ENCODE peak calls at places on chromosomes 12 and 14, in eight cellular contexts. Q, L, K, V, P, W, A and H are unnamed samples.

GRCh38 chr12:72074956-72075355 is 136.3 kb downstream of the TPH2 start:
- DNase-seq in Q (no peak), L (no peak), K (no peak), V (no peak), P (no peak), W (no peak), A (no peak), H (no peak)

GRCh38 chr12:115199831-115200230 is 515.9 kb upstream of the TBX3 start:
- DNase-seq in Q (no peak), L (no peak), K (no peak), V (no peak), P (no peak), W (no peak), A (no peak), H (no peak)

GRCh38 chr14:20427231-20428009 is 8.5 kb downstream of the KLHL33 start:
- DNase-seq in Q (peak; percentile 68), L (no peak), K (peak; percentile 25), V (peak; percentile 33), P (peak; percentile 13), W (peak; percentile 71), A (no peak), H (no peak)

GRCh38 chr14:33714527-33715222 is 236.2 kb downstream of the EGLN3 start:
- DNase-seq in Q (no peak), L (no peak), K (no peak), V (no peak), P (no peak), W (no peak), A (peak; percentile 33), H (no peak)

GRCh38 chr12:65408448-65408847 is 130.0 kb downstream of the MSRB3 start:
- DNase-seq in Q (no peak), L (no peak), K (no peak), V (no peak), P (no peak), W (no peak), A (no peak), H (no peak)

GRCh38 chr14:88630565-88630964 is 67.7 kb downstream of the ZC3H14 start:
- DNase-seq in Q (no peak), L (no peak), K (no peak), V (no peak), P (no peak), W (peak; percentile 13), A (no peak), H (no peak)

GRCh38 chr14:31834616-31835015 is 242.5 kb upstream of the ARHGAP5 start:
- DNase-seq in Q (peak; percentile 41), L (no peak), K (no peak), V (no peak), P (no peak), W (no peak), A (no peak), H (no peak)

GRCh38 chr12:76470028-76470939 is 89.3 kb downstream of the OSBPL8 start:
- DNase-seq in Q (no peak), L (no peak), K (peak; percentile 47), V (peak; percentile 36), P (no peak), W (peak; percentile 25), A (peak; percentile 3), H (no peak)

GRCh38 chr14:94691658-94692029 is 78.3 kb downstream of the GSC start:
- DNase-seq in Q (no peak), L (no peak), K (no peak), V (no peak), P (no peak), W (no peak), A (no peak), H (no peak)

GRCh38 chr12:105805730-105806390 is 332.9 kb downstream of the NUAK1 start:
- DNase-seq in Q (no peak), L (no peak), K (no peak), V (no peak), P (no peak), W (no peak), A (no peak), H (no peak)

GRCh38 chr12:108572166-108572790 is 9.9 kb downstream of the ISCU start:
- DNase-seq in Q (no peak), L (no peak), K (no peak), V (no peak), P (no peak), W (peak; percentile 90), A (no peak), H (no peak)

GRCh38 chr12:47808049-47808448 is 11.7 kb downstream of the HDAC7 start:
- DNase-seq in Q (no peak), L (peak; percentile 34), K (no peak), V (peak; percentile 40), P (no peak), W (peak; percentile 43), A (peak; percentile 73), H (no peak)

GRCh38 chr12:14643247-14643646 is 53.2 kb downstream of the GUCY2C start:
- DNase-seq in Q (no peak), L (no peak), K (no peak), V (no peak), P (no peak), W (no peak), A (no peak), H (no peak)

GRCh38 chr12:28708918-28709371 is 440.1 kb upstream of the FAR2 start:
- DNase-seq in Q (no peak), L (no peak), K (no peak), V (no peak), P (no peak), W (no peak), A (no peak), H (no peak)

GRCh38 chr12:24955853-24956252 is 7.0 kb upstream of the BCAT1 start:
- DNase-seq in Q (no peak), L (peak; percentile 59), K (no peak), V (no peak), P (no peak), W (no peak), A (no peak), H (no peak)

GRCh38 chr14:70013269-70013873 is 134.2 kb downstream of the SMOC1 start:
- DNase-seq in Q (peak; percentile 41), L (peak; percentile 86), K (peak; percentile 28), V (peak; percentile 61), P (peak; percentile 23), W (no peak), A (peak; percentile 52), H (no peak)

DNA sequence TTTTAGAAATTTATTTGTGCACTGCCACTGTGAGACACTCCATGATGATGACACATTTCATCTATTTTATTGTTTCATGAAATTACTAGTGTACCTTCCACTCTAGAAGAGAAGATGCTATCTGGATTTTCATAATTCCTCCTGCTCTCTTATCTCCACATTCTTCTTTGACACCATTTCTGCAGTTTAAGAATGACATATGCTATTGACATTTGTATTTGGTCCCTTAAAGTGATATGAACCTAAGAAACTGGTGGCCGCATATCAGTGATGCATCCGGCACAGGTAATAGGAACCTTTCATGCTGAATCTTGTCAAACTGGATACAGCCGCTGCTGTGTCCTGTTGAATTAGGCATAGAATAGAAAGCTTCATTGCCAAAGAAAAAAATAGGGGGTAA is 696.4 kb downstream of the TMEM121 start:
- DNase-seq in Q (no peak), L (no peak), K (no peak), V (no peak), P (no peak), W (no peak), A (no peak), H (no peak)
- H3K4me1 ChIP-seq in Q (no peaks in the 10 kb centered on the region), L (no peaks in the 10 kb centered on the region), K (no peaks in the 10 kb centered on the region), V (no peaks in the 10 kb centered on the region), P (no peaks in the 10 kb centered on the region), W (no peaks in the 10 kb centered on the region), A (no peaks in the 10 kb centered on the region), H (no peaks in the 10 kb centered on the region)

DNA sequence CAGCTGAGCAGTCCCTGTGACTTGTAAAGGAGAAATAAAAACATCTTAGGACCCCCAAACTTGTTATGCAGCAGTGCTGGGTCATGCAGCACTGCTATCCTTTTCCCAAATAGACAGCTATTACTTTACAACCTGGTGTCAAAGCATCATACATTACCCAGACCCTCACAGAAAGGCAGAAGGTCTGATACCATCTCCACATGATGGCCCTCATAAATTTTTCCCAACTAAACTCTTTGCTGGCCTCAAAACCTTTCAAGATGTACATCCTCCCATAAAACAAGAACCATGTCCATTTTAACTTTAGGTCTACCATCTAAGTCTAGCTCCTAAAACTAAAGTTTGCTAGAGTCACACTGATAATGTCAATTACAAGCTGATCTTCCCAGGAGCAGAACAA is 8.7 kb upstream of the RESF1 start:
- DNase-seq in Q (no peak), L (no peak), K (no peak), V (no peak), P (no peak), W (no peak), A (no peak), H (no peak)
- TF ChIP-seq REST in Q (no peak), L (no peak), K (no peak), V (no peak), P (no peak), W (no peak), A (no peak), H (no peak)

GRCh38 chr12:113239288-113239771 is 18.1 kb downstream of the TPCN1 start:
- DNase-seq in Q (no peak), L (no peak), K (no peak), V (no peak), P (no peak), W (no peak), A (no peak), H (no peak)

GRCh38 chr12:113237748-113238147 is 16.5 kb downstream of the TPCN1 start:
- DNase-seq in Q (no peak), L (no peak), K (no peak), V (peak; percentile 44), P (no peak), W (no peak), A (no peak), H (no peak)

GRCh38 chr12:113236539-113237354 is 15.5 kb downstream of the TPCN1 start:
- DNase-seq in Q (no peak), L (no peak), K (no peak), V (no peak), P (no peak), W (no peak), A (no peak), H (no peak)

GRCh38 chr12:113239811-113240331 is 18.6 kb downstream of the TPCN1 start:
- DNase-seq in Q (no peak), L (no peak), K (no peak), V (no peak), P (no peak), W (no peak), A (no peak), H (no peak)

DNA sequence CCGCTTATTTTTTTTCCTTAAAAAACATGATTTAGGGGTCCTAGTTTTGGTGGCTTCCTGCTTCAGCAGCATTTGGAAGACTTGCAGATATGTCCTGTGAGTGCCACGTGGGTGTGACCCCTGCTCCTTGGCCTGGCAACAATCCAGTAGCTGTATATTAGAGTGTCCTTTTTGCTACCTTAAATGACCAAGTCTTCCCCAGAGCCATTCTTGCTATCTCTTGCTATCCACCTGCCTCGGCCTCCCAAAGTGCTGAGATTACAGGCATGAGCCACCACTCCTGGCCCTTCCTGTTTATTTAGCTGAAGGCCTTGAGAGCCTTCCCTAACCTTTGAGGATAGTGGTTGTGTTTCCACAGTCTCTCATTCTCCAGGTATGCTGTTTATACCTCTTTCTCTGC is 17.0 kb downstream of the TPCN1 start:
- DNase-seq in Q (no peak), L (no peak), K (no peak), V (peak; percentile 41), P (no peak), W (no peak), A (no peak), H (no peak)
- H3K4me1 ChIP-seq in Q (peaks cover 53% of the 10 kb centered on the region), L (peaks cover 9% of the 10 kb centered on the region), K (peaks cover 19% of the 10 kb centered on the region), V (peaks cover 29% of the 10 kb centered on the region), P (peaks cover under 1% of the 10 kb centered on the region), W (peaks cover 7% of the 10 kb centered on the region), A (peaks cover 18% of the 10 kb centered on the region), H (peaks cover 43% of the 10 kb centered on the region)

DNA sequence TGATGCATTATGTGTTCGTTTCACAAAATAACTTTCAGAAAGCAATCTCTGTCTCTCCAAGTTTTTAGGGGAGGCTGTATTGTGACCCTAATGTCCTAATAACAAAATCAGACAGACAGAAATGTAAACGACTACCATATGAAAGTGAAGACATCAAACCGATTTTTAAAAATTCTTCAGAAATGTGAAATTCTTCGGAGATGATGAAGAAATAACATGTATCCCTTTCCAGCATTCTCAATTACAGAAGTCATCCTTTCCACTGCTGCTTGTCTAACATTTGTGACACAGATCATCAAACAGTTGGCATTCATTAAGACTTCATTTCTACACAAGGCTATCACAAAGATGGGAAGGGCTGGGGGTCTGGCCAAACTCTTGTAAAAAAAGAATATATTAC is 41.0 kb downstream of the DMAC2L start:
- DNase-seq in Q (no peak), L (no peak), K (no peak), V (no peak), P (no peak), W (no peak), A (no peak), H (no peak)
- TF ChIP-seq REST in Q (no peak), L (no peak), K (no peak), V (no peak), P (no peak), W (no peak), A (no peak), H (no peak)